ENCODE peak calls at places on chromosomes 6 and 20, in ten cellular contexts. W, H, X, P, E, T, V, A, J and R are unnamed samples.

GRCh38 chr6:158642805-158643489 is 1.6 kb downstream of the DYNLT1 start:
- DNase-seq in W (no peak), H (no peak), X (no peak), P (peak), E (no peak), T (no peak), V (no peak), A (peak), J (no peak), R (peak)

GRCh38 chr6:150579611-150580010 is 20.1 kb upstream of the PLEKHG1 start:
- DNase-seq in W (no peak), H (no peak), X (no peak), P (no peak), E (no peak), T (no peak), V (no peak), A (no peak), J (peak), R (no peak)

GRCh38 chr6:41025966-41026365 is 13.1 kb downstream of the UNC5CL start:
- DNase-seq in W (no peak), H (no peak), X (no peak), P (no peak), E (no peak), T (no peak), V (no peak), A (no peak), J (no peak), R (no peak)

GRCh38 chr6:167965602-167966539 is 31.6 kb upstream of the KIF25 start:
- DNase-seq in W (no peak), H (no peak), X (no peak), P (no peak), E (no peak), T (no peak), V (no peak), A (no peak), J (no peak), R (no peak)

GRCh38 chr20:14067631-14068030 is 72.3 kb downstream of the MACROD2 start:
- DNase-seq in W (peak), H (no peak), X (no peak), P (no peak), E (peak), T (no peak), V (no peak), A (peak), J (no peak), R (no peak)

GRCh38 chr20:1328680-1329330 is at the start of gene SDCBP2:
- DNase-seq in W (no peak), H (no peak), X (no peak), P (no peak), E (no peak), T (no peak), V (no peak), A (peak), J (no peak), R (no peak)

GRCh38 chr20:12056836-12057235 is 139.1 kb downstream of the BTBD3 start:
- DNase-seq in W (no peak), H (no peak), X (no peak), P (no peak), E (no peak), T (no peak), V (no peak), A (no peak), J (no peak), R (no peak)

GRCh38 chr6:105069821-105070445 is 109.9 kb downstream of the POPDC3 start:
- DNase-seq in W (no peak), H (no peak), X (no peak), P (no peak), E (peak), T (no peak), V (no peak), A (peak), J (no peak), R (no peak)

GRCh38 chr6:10991115-10991514 is 53.0 kb downstream of the ELOVL2 start:
- DNase-seq in W (no peak), H (no peak), X (no peak), P (no peak), E (no peak), T (no peak), V (no peak), A (no peak), J (no peak), R (no peak)

GRCh38 chr20:58056021-58056591 is 172.3 kb downstream of the ANKRD60 start:
- DNase-seq in W (no peak), H (no peak), X (no peak), P (no peak), E (no peak), T (no peak), V (no peak), A (no peak), J (no peak), R (no peak)

GRCh38 chr6:36756761-36757160 is 59.1 kb downstream of the RAB44 start:
- DNase-seq in W (no peak), H (no peak), X (no peak), P (no peak), E (no peak), T (no peak), V (no peak), A (no peak), J (no peak), R (no peak)
- H3K4me3 ChIP-seq in W (no peak), H (no peak), X (no peak), P (no peak), E (no peak), T (no peak), V (no peak), A (no peak), J (no peak), R (no peak)

GRCh38 chr20:23085415-23086055 is 589 bp downstream of the CD93 start:
- DNase-seq in W (no peak), H (no peak), X (no peak), P (no peak), E (no peak), T (no peak), V (no peak), A (no peak), J (no peak), R (no peak)

GRCh38 chr20:23084282-23084844 is 1.8 kb downstream of the CD93 start:
- DNase-seq in W (no peak), H (no peak), X (no peak), P (no peak), E (no peak), T (no peak), V (no peak), A (no peak), J (no peak), R (no peak)

GRCh38 chr20:23083553-23084220 is 2.4 kb downstream of the CD93 start:
- DNase-seq in W (no peak), H (no peak), X (no peak), P (no peak), E (no peak), T (no peak), V (no peak), A (no peak), J (no peak), R (no peak)

GRCh38 chr20:23086056-23086551 is at the start of gene CD93:
- DNase-seq in W (no peak), H (no peak), X (no peak), P (peak), E (no peak), T (peak), V (no peak), A (no peak), J (no peak), R (peak)

DNA sequence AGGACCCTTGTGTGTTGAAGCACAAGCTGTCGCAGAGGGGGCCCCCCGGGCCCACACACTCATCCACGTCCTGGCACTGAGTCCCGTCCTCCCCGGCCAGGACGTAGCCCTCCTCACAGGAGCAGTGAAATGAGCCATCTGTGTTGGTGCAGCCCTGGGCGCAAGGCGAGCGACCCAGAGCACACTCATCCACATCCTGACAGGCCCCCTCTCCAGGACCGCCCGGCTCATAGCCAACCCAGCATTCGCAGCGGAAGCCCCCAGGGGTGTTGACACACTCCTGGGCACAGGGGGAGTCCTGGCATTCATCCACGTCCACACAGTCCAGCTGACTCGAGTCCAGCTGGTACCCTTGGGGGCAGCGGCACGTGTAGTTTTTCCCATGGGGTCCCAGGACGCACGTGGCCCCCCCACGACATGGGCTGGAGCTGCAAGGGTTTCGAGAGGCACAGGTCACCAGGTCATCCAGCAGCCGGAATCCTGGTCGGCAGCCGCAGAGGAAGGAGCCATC is 1.2 kb downstream of the CD93 start:
- DNase-seq in W (no peak), H (no peak), X (no peak), P (no peak), E (no peak), T (no peak), V (no peak), A (no peak), J (no peak), R (no peak)
- H3K4me3 ChIP-seq in W (no peak), H (peak), X (no peak), P (no peak), E (no peak), T (no peak), V (no peak), A (no peak), J (peak), R (no peak)

GRCh38 chr20:3157817-3158216 is 1.8 kb downstream of the FASTKD5 start:
- DNase-seq in W (no peak), H (no peak), X (no peak), P (no peak), E (no peak), T (no peak), V (no peak), A (no peak), J (no peak), R (no peak)
- H3K4me3 ChIP-seq in W (peak), H (peak), X (no peak), P (peak), E (peak), T (no peak), V (peak), A (no peak), J (peak), R (peak)

GRCh38 chr6:146543211-146543939 is at the start of gene RAB32:
- DNase-seq in W (peak), H (peak), X (no peak), P (no peak), E (peak), T (no peak), V (peak), A (peak), J (peak), R (peak)
- H3K4me3 ChIP-seq in W (peak), H (peak), X (peak), P (no peak), E (peak), T (no peak), V (peak), A (peak), J (peak), R (peak)

DNA sequence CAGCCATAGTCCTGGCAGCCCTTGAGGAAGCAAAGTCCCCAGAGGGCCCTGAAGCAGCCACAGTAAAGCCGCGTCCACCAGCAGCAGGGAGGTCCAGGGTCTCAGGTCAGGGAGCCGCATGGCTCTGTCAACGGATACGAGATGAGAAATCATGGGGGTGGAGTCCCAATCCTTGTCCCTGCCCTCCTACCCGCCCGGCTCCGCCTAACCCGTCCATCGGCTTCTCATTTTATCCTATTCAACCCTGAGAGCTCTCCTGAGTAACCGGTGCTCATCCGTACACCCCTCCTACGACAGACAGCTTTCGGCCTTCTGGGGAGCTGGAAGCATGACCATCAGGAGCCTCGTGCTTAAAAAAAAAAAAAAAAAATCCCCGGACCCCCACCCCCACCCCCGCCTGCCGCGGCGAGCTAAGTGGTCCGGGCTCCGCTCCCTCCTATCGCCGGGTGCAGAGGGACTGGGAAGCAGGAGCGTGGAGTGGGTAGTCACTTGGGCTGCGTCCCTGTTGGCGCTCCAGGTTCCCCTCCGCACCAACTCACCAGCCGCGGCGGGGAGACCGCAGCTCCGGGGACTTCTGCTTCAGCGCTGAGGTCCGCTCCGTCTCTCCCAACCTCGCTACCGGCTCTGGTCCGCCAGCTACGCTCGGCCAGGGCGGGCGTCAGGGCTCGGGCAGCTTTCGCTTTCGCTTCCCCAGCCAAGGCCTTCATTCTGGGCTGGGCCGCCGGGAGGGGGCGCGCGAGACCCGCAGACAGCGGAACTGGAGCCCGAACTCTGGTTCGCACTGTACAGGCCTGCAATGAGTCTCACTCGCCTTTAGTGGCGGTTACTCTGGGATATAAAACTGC is at the start of gene TAP2:
- DNase-seq in W (peak), H (peak), X (no peak), P (peak), E (peak), T (peak), V (peak), A (peak), J (peak), R (peak)
- H3K4me3 ChIP-seq in W (peak), H (peak), X (peak), P (peak), E (peak), T (peak), V (peak), A (peak), J (peak), R (peak)

GRCh38 chr6:166552600-166552999 is 33.9 kb downstream of the RAMACL start:
- DNase-seq in W (no peak), H (no peak), X (no peak), P (no peak), E (no peak), T (no peak), V (no peak), A (no peak), J (no peak), R (no peak)

GRCh38 chr6:166556336-166556735 is 30.1 kb downstream of the RAMACL start:
- DNase-seq in W (no peak), H (no peak), X (no peak), P (no peak), E (no peak), T (no peak), V (no peak), A (no peak), J (no peak), R (no peak)

GRCh38 chr6:166553563-166554271 is 32.8 kb downstream of the RAMACL start:
- DNase-seq in W (no peak), H (peak), X (no peak), P (no peak), E (peak), T (no peak), V (no peak), A (peak), J (peak), R (peak)

GRCh38 chr6:166555066-166555465 is 31.4 kb downstream of the RAMACL start:
- DNase-seq in W (no peak), H (no peak), X (no peak), P (no peak), E (no peak), T (no peak), V (no peak), A (no peak), J (no peak), R (no peak)

DNA sequence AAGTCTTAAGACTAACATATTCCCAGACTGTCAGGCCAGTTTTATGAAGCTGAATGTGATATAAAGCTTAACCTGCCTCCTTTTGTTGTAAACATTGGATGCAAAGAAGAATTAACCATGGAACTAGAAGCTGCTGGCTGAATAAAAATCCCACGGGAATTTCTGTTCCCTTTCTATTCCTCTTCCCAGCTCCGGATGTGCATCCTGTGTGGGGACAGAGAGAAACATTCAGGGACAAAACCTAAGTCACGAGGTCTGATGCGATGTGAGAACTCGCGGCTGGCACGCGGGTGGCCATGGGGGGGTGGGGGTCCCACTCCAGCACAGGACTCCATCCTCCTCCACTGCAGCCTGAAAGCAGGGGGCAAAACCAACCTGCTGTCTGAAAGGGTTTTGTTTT is 32.2 kb downstream of the RAMACL start:
- DNase-seq in W (no peak), H (no peak), X (no peak), P (no peak), E (peak), T (no peak), V (no peak), A (no peak), J (no peak), R (no peak)
- H3K4me3 ChIP-seq in W (no peak), H (no peak), X (no peak), P (no peak), E (no peak), T (no peak), V (no peak), A (no peak), J (peak), R (no peak)

GRCh38 chr6:148525453-148525852 is 182.8 kb downstream of the SASH1 start:
- DNase-seq in W (no peak), H (no peak), X (no peak), P (no peak), E (peak), T (no peak), V (no peak), A (no peak), J (no peak), R (peak)
- H3K4me3 ChIP-seq in W (no peak), H (no peak), X (no peak), P (no peak), E (no peak), T (no peak), V (peak), A (no peak), J (no peak), R (peak)